ENCODE peak calls at places on chromosomes 3 and 15, in nine cellular contexts. A is stimulated activated CD8-positive, alpha-beta memory T cell treated with anti-CD3 and anti-CD28 coated beads, Interleukin-2, amount 100 ng/mL, for 48 hours; C is hypothalamus; R is Kasumi-1; J is naive thymus-derived CD8-positive, alpha-beta T cell; Y is activated CD4-positive, alpha-beta T cell treated with anti-CD3 and anti-CD28 coated beads for 1 hour; V is stimulated activated CD4-positive, alpha-beta T cell treated with anti-CD3 and anti-CD28 coated beads, Interleukin-1b, Interleukin-23, amount 100 ng/mL, for 48 hours; O is activated T-cell treated with anti-CD3 and anti-CD28 coated beads, Interleukin-2, amount 50 U/mL, for 24 hours; Q is NCI-H1092 treated with DMSO at 0.1 percent for 48 hours. X is an unnamed sample.

GRCh38 chr3:149660462-149660861 is 2.6 kb upstream of the WWTR1 start:
- DNase-seq in R (no peak), O (no peak), Q (no peak), Y (no peak), J (no peak), A (no peak), V (no peak), C (no peak), X (no peak)

GRCh38 chr3:131812433-131812832 is 222.4 kb downstream of the CPNE4 start:
- DNase-seq in Y (no peak), J (no peak), C (no peak), R (no peak), V (no peak), A (no peak), Q (no peak), O (no peak), X (no peak)

GRCh38 chr15:88995449-88995848 is 82.3 kb upstream of the MFGE8 start:
- DNase-seq in Q (no peak), V (no peak), R (no peak), J (no peak), A (no peak), C (no peak), O (no peak), Y (no peak), X (no peak)

GRCh38 chr3:120795017-120795648 is 52.6 kb downstream of the GTF2E1 start:
- DNase-seq in R (peak; percentile 76), Y (peak; percentile 66), A (peak; percentile 70), Q (peak; percentile 65), J (peak; percentile 75), O (peak; percentile 85), V (peak; percentile 77), C (no peak), X (peak; percentile 73)

GRCh38 chr3:40873456-40873855 is 325.8 kb upstream of the CTNNB1 start:
- DNase-seq in Q (peak; percentile 13), J (no peak), V (no peak), O (no peak), A (no peak), C (no peak), Y (no peak), R (no peak), X (no peak)

GRCh38 chr3:76403556-76403955 is 618.2 kb upstream of the ZNF717 start:
- DNase-seq in Q (no peak), J (no peak), R (no peak), O (no peak), C (no peak), V (no peak), A (no peak), Y (no peak), X (no peak)

GRCh38 chr15:57343018-57343417 is 33.3 kb upstream of the CGNL1 start:
- DNase-seq in C (no peak), J (no peak), O (no peak), V (no peak), R (no peak), Q (no peak), A (no peak), Y (no peak), X (no peak)

GRCh38 chr3:74630602-74631001 is 16.1 kb upstream of the CNTN3 start:
- DNase-seq in O (no peak), V (no peak), C (no peak), J (no peak), R (peak; percentile 31), Q (no peak), A (no peak), Y (no peak), X (no peak)

GRCh38 chr3:78979083-78979482 is 788.7 kb downstream of the ROBO1 start:
- DNase-seq in R (no peak), J (no peak), A (no peak), O (no peak), Q (no peak), C (no peak), Y (no peak), V (no peak), X (no peak)

GRCh38 chr15:48283361-48284157 is 47.7 kb upstream of the DUT start:
- DNase-seq in Y (no peak), O (no peak), C (no peak), A (no peak), R (no peak), V (no peak), J (no peak), Q (no peak), X (peak; percentile 41)

GRCh38 chr15:70470556-70471191 is 292.7 kb downstream of the UACA start:
- DNase-seq in Y (no peak), Q (no peak), A (no peak), R (no peak), C (no peak), V (no peak), J (no peak), O (no peak), X (no peak)

GRCh38 chr15:23370578-23370977 is 16.0 kb downstream of the GOLGA8S start:
- DNase-seq in Q (no peak), J (no peak), O (no peak), C (no peak), Y (no peak), R (no peak), V (no peak), A (no peak), X (no peak)

GRCh38 chr3:87997298-87997697 is 61.5 kb downstream of the CGGBP1 start:
- DNase-seq in R (peak; percentile 45), Q (no peak), J (no peak), O (peak; percentile 38), A (peak; percentile 36), C (no peak), Y (no peak), V (peak; percentile 48), X (no peak)

GRCh38 chr3:23292432-23292831 is 89.3 kb downstream of the UBE2E2 start:
- DNase-seq in C (no peak), Y (no peak), R (no peak), V (no peak), O (no peak), J (no peak), A (no peak), Q (no peak), X (no peak)

GRCh38 chr15:51849866-51850265 is 20.4 kb downstream of the TMOD3 start:
- DNase-seq in Q (no peak), V (no peak), J (no peak), C (no peak), Y (no peak), R (no peak), O (no peak), A (no peak), X (no peak)

GRCh38 chr3:188360364-188360881 is 206.5 kb downstream of the LPP start:
- DNase-seq in Q (no peak), R (no peak), C (no peak), J (no peak), Y (no peak), A (no peak), O (no peak), V (no peak), X (no peak)

GRCh38 chr15:46251873-46252272 is 617.0 kb downstream of the SQOR start:
- DNase-seq in A (no peak), V (no peak), Y (no peak), O (no peak), R (no peak), C (no peak), J (no peak), Q (peak; percentile 88), X (no peak)

GRCh38 chr3:143078883-143079282 is 40.7 kb upstream of the CHST2 start:
- DNase-seq in R (no peak), Q (no peak), A (no peak), J (no peak), Y (no peak), V (no peak), C (no peak), O (no peak), X (no peak)

GRCh38 chr3:32399030-32399620 is 7.5 kb downstream of the CMTM7 start:
- DNase-seq in V (no peak), J (peak; percentile 56), A (no peak), Y (no peak), C (no peak), O (no peak), Q (peak; percentile 42), R (peak; percentile 80), X (no peak)

GRCh38 chr15:96184297-96184696 is 146.2 kb upstream of the NR2F2 start:
- DNase-seq in C (no peak), O (no peak), J (no peak), R (no peak), V (no peak), A (no peak), Q (no peak), Y (no peak), X (no peak)

GRCh38 chr15:60469893-60470641 is 8.9 kb downstream of the ICE2 start:
- DNase-seq in A (no peak), Y (no peak), O (no peak), R (no peak), C (no peak), V (no peak), J (no peak), Q (no peak), X (no peak)

GRCh38 chr15:23629234-23629805 is 18.3 kb downstream of the MAGEL2 start:
- DNase-seq in C (no peak), O (no peak), V (no peak), R (peak; percentile 30), J (no peak), Y (no peak), A (no peak), Q (peak; percentile 22), X (no peak)

GRCh38 chr15:43881944-43882343 is 55.1 kb downstream of the WDR76 start:
- DNase-seq in C (no peak), R (peak; percentile 2), V (no peak), Y (no peak), A (no peak), Q (no peak), J (no peak), O (no peak), X (no peak)

GRCh38 chr3:30470566-30470965 is 135.8 kb upstream of the TGFBR2 start:
- DNase-seq in V (no peak), C (no peak), A (no peak), Q (no peak), R (no peak), Y (no peak), O (no peak), J (no peak), X (no peak)

GRCh38 chr15:97874139-97874538 is 86.4 kb upstream of the ARRDC4 start:
- DNase-seq in Q (no peak), C (no peak), V (no peak), A (no peak), R (no peak), O (no peak), Y (no peak), J (no peak), X (no peak)